ENCODE peak calls at places on chromosomes 12 and 14, in ten cellular contexts. A, S, V, H, W, T, K, M, N and G are unnamed samples.
A peak's percentile ranks its signal among the peaks of the same experiment; 100 is the strongest.

GRCh38 chr12:12018454-12018853 is 52.3 kb upstream of the BCL2L14 start:
- DNase-seq in A (no peak), S (no peak), V (no peak), H (no peak), W (no peak), T (no peak), K (no peak), M (peak; percentile 71), N (no peak), G (no peak)

GRCh38 chr14:32366995-32367394 is 37.9 kb downstream of the AKAP6 start:
- DNase-seq in A (no peak), S (no peak), V (no peak), H (no peak), W (no peak), T (no peak), K (no peak), M (no peak), N (no peak), G (no peak)

GRCh38 chr12:82057770-82058169 is 298.6 kb upstream of the PPFIA2 start:
- DNase-seq in A (peak; percentile 69), S (no peak), V (no peak), H (no peak), W (no peak), T (no peak), K (no peak), M (no peak), N (no peak), G (no peak)

GRCh38 chr14:73745571-73746539 is 31.7 kb upstream of the PNMA1 start:
- DNase-seq in A (no peak), S (no peak), V (no peak), H (no peak), W (no peak), T (no peak), K (no peak), M (no peak), N (no peak), G (no peak)

GRCh38 chr14:84750284-84750683 is 779.7 kb upstream of the FLRT2 start:
- DNase-seq in A (no peak), S (no peak), V (no peak), H (no peak), W (no peak), T (no peak), K (no peak), M (no peak), N (no peak), G (no peak)

GRCh38 chr14:23299986-23300686 is 2.5 kb downstream of the PPP1R3E start:
- DNase-seq in A (no peak), S (no peak), V (no peak), H (no peak), W (no peak), T (no peak), K (no peak), M (no peak), N (no peak), G (no peak)

GRCh38 chr12:89895101-89895500 is 186.5 kb upstream of the ATP2B1 start:
- DNase-seq in A (no peak), S (no peak), V (no peak), H (no peak), W (no peak), T (no peak), K (no peak), M (no peak), N (no peak), G (no peak)

GRCh38 chr12:91810077-91810476 is 335.6 kb downstream of the BTG1 start:
- DNase-seq in A (no peak), S (no peak), V (no peak), H (no peak), W (no peak), T (no peak), K (no peak), M (no peak), N (no peak), G (no peak)

GRCh38 chr12:62466018-62466595 is 519 bp upstream of the MON2 start:
- DNase-seq in A (no peak), S (no peak), V (peak; percentile 44), H (peak; percentile 36), W (peak; percentile 42), T (peak; percentile 44), K (peak; percentile 4), M (no peak), N (no peak), G (peak; percentile 63)

GRCh38 chr12:9721394-9722092 is 11.4 kb downstream of the CLECL1 start:
- DNase-seq in A (no peak), S (no peak), V (peak; percentile 71), H (no peak), W (no peak), T (no peak), K (no peak), M (no peak), N (no peak), G (no peak)
- TF ChIP-seq POLR2A in A (no peak), S (no peak), V (no peak), H (no peak), W (no peak), T (no peak), K (no peak), M (no peak), N (no peak), G (no peak)

GRCh38 chr12:53048033-53048779 is 1.7 kb upstream of the TNS2 start:
- DNase-seq in A (no peak), S (peak; percentile 86), V (peak; percentile 55), H (peak; percentile 79), W (peak; percentile 63), T (peak; percentile 64), K (peak; percentile 87), M (peak; percentile 83), N (no peak), G (no peak)

GRCh38 chr12:53045646-53046045 is 4.2 kb upstream of the TNS2 start:
- DNase-seq in A (no peak), S (no peak), V (no peak), H (no peak), W (no peak), T (peak; percentile 43), K (no peak), M (peak; percentile 43), N (no peak), G (no peak)

GRCh38 chr12:53047221-53048032 is 2.4 kb upstream of the TNS2 start:
- DNase-seq in A (no peak), S (peak; percentile 89), V (peak; percentile 67), H (peak; percentile 86), W (peak; percentile 83), T (peak; percentile 82), K (peak; percentile 72), M (peak; percentile 76), N (no peak), G (peak; percentile 62)

GRCh38 chr12:53044896-53045571 is 4.8 kb upstream of the TNS2 start:
- DNase-seq in A (no peak), S (peak; percentile 9), V (no peak), H (no peak), W (no peak), T (no peak), K (no peak), M (no peak), N (no peak), G (no peak)

DNA sequence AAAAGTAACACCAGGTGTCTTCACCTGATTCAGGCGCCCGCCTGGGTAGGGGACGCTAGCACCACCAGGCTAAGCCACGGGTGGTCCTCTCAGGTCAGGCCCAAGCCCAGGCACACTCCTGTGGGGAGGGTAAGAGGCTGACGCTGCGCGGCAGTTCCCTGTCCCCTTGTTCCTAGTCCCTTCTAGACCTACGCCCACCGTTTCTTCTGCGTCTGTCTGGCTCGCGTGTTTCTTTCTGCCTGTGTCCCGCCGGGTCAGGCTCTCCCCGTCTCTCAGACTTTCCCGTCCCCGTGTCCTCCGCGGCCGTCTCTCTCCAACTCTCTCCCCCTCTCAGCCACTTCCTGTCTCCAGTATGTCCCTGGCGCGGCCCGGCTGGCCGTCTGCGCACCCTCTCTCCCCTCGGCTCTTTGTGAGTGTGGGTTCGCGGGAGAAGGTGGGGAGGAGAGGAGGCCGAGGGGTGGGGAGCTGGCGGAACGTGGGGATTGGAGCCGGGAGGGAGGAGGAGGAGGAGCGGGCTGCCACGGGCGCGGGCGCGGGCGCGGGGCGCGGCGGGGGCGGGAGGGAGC is 3.1 kb upstream of the TNS2 start:
- DNase-seq in A (no peak), S (peak; percentile 91), V (peak; percentile 81), H (no peak), W (peak; percentile 83), T (peak; percentile 93), K (peak; percentile 82), M (peak; percentile 91), N (no peak), G (peak; percentile 59)
- TF ChIP-seq POLR2A in A (peak; percentile 34), S (peak; percentile 82), V (peak; percentile 79), H (peak; percentile 92), W (peak; percentile 96), T (peak; percentile 95), K (peak; percentile 73), M (peak; percentile 98), N (no peak), G (peak; percentile 26)

GRCh38 chr12:46459881-46460545 is 87.4 kb upstream of the SLC38A2 start:
- DNase-seq in A (no peak), S (no peak), V (no peak), H (no peak), W (peak; percentile 14), T (no peak), K (no peak), M (no peak), N (no peak), G (no peak)

GRCh38 chr12:46460682-46461215 is 88.2 kb upstream of the SLC38A2 start:
- DNase-seq in A (no peak), S (no peak), V (no peak), H (no peak), W (no peak), T (no peak), K (no peak), M (no peak), N (no peak), G (no peak)

GRCh38 chr12:46462641-46463355 is 90.2 kb upstream of the SLC38A2 start:
- DNase-seq in A (no peak), S (no peak), V (no peak), H (no peak), W (no peak), T (no peak), K (no peak), M (no peak), N (no peak), G (no peak)

GRCh38 chr12:46461907-46462605 is 89.5 kb upstream of the SLC38A2 start:
- DNase-seq in A (no peak), S (no peak), V (no peak), H (no peak), W (no peak), T (no peak), K (peak; percentile 25), M (no peak), N (no peak), G (no peak)

DNA sequence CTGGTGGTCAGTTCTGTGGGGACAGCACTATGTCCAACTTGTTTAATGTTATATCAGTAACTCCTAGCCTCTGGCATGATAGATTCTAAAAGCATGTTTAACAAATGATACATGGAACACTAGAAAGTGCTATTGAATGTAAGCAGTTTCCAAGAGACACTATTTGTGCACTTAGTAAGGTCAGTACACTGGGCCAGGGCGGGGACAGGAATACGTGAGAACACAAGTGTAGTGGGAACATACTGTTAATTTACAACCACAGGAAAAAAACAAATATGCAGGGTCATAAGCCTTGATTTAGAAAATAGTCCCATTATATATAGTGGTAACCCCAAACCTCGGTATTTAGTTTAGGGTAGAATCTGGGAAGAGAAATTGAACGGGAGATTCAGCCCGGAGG is 88.9 kb upstream of the SLC38A2 start:
- DNase-seq in A (no peak), S (no peak), V (no peak), H (peak; percentile 38), W (no peak), T (peak; percentile 53), K (peak; percentile 16), M (no peak), N (no peak), G (no peak)
- TF ChIP-seq POLR2A in A (no peak), S (no peak), V (no peak), H (no peak), W (no peak), T (no peak), K (no peak), M (no peak), N (no peak), G (no peak)

GRCh38 chr12:55972906-55973597 is 826 bp upstream of the RAB5B start:
- DNase-seq in A (no peak), S (no peak), V (no peak), H (no peak), W (peak; percentile 18), T (no peak), K (no peak), M (no peak), N (no peak), G (no peak)
- TF ChIP-seq POLR2A in A (no peak), S (no peak), V (peak; percentile 23), H (peak; percentile 74), W (peak; percentile 68), T (peak; percentile 45), K (peak; percentile 51), M (peak; percentile 51), N (no peak), G (no peak)